ENCODE peak calls at places on chromosomes 4 and X, in seven cellular contexts. A is GM10248, J is bronchial epithelial cell, U is esophagus squamous epithelium, G is psoas muscle, H is transverse colon, P is MCF 10A. C is an unnamed sample.

GRCh38 chr4:6887591-6888371 is 21.8 kb upstream of the TBC1D14 start:
- DNase-seq in A (peak; percentile 25), J (no peak), U (no peak), G (peak; percentile 73), H (peak; percentile 9), P (no peak), C (no peak)

GRCh38 chrX:78075787-78076389 is 28.2 kb upstream of the PGK1 start:
- DNase-seq in A (no peak), J (peak; percentile 52), U (no peak), G (no peak), H (no peak), P (peak; percentile 3), C (no peak)

GRCh38 chr4:2393353-2394270 is 24.8 kb downstream of the ZFYVE28 start:
- DNase-seq in A (peak; percentile 60), J (peak; percentile 11), U (no peak), G (peak; percentile 48), H (peak; percentile 32), P (no peak), C (no peak)

GRCh38 chr4:13539047-13539720 is 5.1 kb downstream of the NKX3-2 start:
- DNase-seq in A (peak; percentile 18), J (no peak), U (no peak), G (no peak), H (no peak), P (no peak), C (no peak)

GRCh38 chrX:39736219-39737211 is 361.2 kb downstream of the BCOR start:
- DNase-seq in A (no peak), J (peak; percentile 53), U (no peak), G (peak; percentile 92), H (peak; percentile 53), P (peak; percentile 93), C (no peak)

GRCh38 chrX:2689773-2690666 is 1.1 kb upstream of the CD99 start:
- DNase-seq in A (peak; percentile 34), J (no peak), U (no peak), G (no peak), H (peak; percentile 81), P (no peak), C (no peak)

GRCh38 chr4:108337923-108338322 is 169.2 kb upstream of the LEF1 start:
- DNase-seq in A (no peak), J (no peak), U (no peak), G (no peak), H (no peak), P (peak; percentile 5), C (no peak)

GRCh38 chr4:53908661-53909078 is 155.7 kb downstream of the CHIC2 start:
- DNase-seq in A (peak; percentile 35), J (peak; percentile 90), U (no peak), G (no peak), H (peak; percentile 15), P (peak; percentile 78), C (peak; percentile 87)

GRCh38 chr4:142353149-142353738 is 492.9 kb downstream of the INPP4B start:
- DNase-seq in A (no peak), J (peak; percentile 67), U (no peak), G (no peak), H (no peak), P (peak; percentile 68), C (peak; percentile 38)

GRCh38 chrX:108443065-108443464 is 3.4 kb downstream of the COL4A5 start:
- DNase-seq in A (no peak), J (no peak), U (no peak), G (no peak), H (no peak), P (no peak), C (no peak)

GRCh38 chr4:55722132-55722531 is 86.0 kb upstream of the NMU start:
- DNase-seq in A (no peak), J (no peak), U (no peak), G (no peak), H (no peak), P (no peak), C (no peak)

GRCh38 chr4:12486995-12487394 is 997.1 kb downstream of the RAB28 start:
- DNase-seq in A (no peak), J (no peak), U (no peak), G (no peak), H (no peak), P (peak; percentile 48), C (no peak)

GRCh38 chr4:16931906-16932305 is 33.5 kb upstream of the LDB2 start:
- DNase-seq in A (no peak), J (no peak), U (no peak), G (no peak), H (no peak), P (no peak), C (peak; percentile 20)

GRCh38 chr4:98945297-98945850 is 16.4 kb upstream of the EIF4E start:
- DNase-seq in A (no peak), J (peak; percentile 62), U (no peak), G (no peak), H (no peak), P (no peak), C (no peak)

GRCh38 chr4:136864580-136865185 is 667.6 kb downstream of the PCDH18 start:
- DNase-seq in A (peak; percentile 23), J (peak; percentile 50), U (no peak), G (no peak), H (peak; percentile 8), P (peak; percentile 85), C (peak; percentile 58)

GRCh38 chrX:46770006-46770816 is 11.3 kb upstream of the SLC9A7 start:
- DNase-seq in A (no peak), J (peak; percentile 30), U (no peak), G (no peak), H (no peak), P (peak; percentile 11), C (no peak)

GRCh38 chrX:16671005-16671404 is 21.0 kb downstream of the S100G start:
- DNase-seq in A (peak; percentile 35), J (peak; percentile 23), U (no peak), G (no peak), H (no peak), P (peak; percentile 57), C (no peak)

GRCh38 chrX:154355776-154356140 is 18.7 kb downstream of the FLNA start:
- DNase-seq in A (no peak), J (no peak), U (no peak), G (no peak), H (no peak), P (no peak), C (no peak)

GRCh38 chr4:66575024-66575696 is 904.9 kb upstream of the EPHA5 start:
- DNase-seq in A (no peak), J (peak; percentile 73), U (no peak), G (no peak), H (no peak), P (peak; percentile 96), C (no peak)

GRCh38 chrX:55099162-55099561 is 10.3 kb downstream of the PAGE2 start:
- DNase-seq in A (no peak), J (no peak), U (no peak), G (no peak), H (no peak), P (no peak), C (no peak)

GRCh38 chr4:39932776-39933402 is 44.8 kb downstream of the PDS5A start:
- DNase-seq in A (peak; percentile 26), J (no peak), U (no peak), G (no peak), H (no peak), P (no peak), C (no peak)

GRCh38 chrX:40108084-40108958 is 10.6 kb upstream of the BCOR start:
- DNase-seq in A (no peak), J (no peak), U (no peak), G (peak; percentile 75), H (peak; percentile 62), P (no peak), C (no peak)

GRCh38 chrX:42094208-42094607 is 170.9 kb upstream of the CASK start:
- DNase-seq in A (no peak), J (peak; percentile 25), U (no peak), G (no peak), H (no peak), P (no peak), C (no peak)

GRCh38 chrX:153802513-153803045 is 8.1 kb downstream of the SSR4 start:
- DNase-seq in A (no peak), J (no peak), U (no peak), G (no peak), H (no peak), P (no peak), C (no peak)

GRCh38 chr4:153013202-153013988 is 77.3 kb downstream of the FHDC1 start:
- DNase-seq in A (no peak), J (no peak), U (no peak), G (no peak), H (no peak), P (no peak), C (no peak)

GRCh38 chr4:22488136-22488535 is 27.7 kb downstream of the ADGRA3 start:
- DNase-seq in A (no peak), J (no peak), U (no peak), G (no peak), H (no peak), P (no peak), C (no peak)

GRCh38 chr4:152408514-152409327 is 127.2 kb downstream of the FBXW7 start:
- DNase-seq in A (peak; percentile 23), J (peak; percentile 63), U (no peak), G (no peak), H (no peak), P (peak; percentile 60), C (no peak)

GRCh38 chr4:106522839-106523238 is 154.3 kb upstream of the GIMD1 start:
- DNase-seq in A (no peak), J (peak; percentile 5), U (no peak), G (no peak), H (no peak), P (peak; percentile 4), C (no peak)
- TF ChIP-seq CTCF in A (no peak), J (no peak), U (no peak), G (no peak), H (no peak), P (no peak), C (no peak)

GRCh38 chr4:110344165-110344564 is 131.8 kb upstream of the ENPEP start:
- DNase-seq in A (no peak), J (no peak), U (no peak), G (no peak), H (peak; percentile 16), P (peak; percentile 22), C (no peak)
- TF ChIP-seq CTCF in A (peak; percentile 10), J (no peak), U (peak; percentile 24), G (peak; percentile 25), H (peak; percentile 73), P (peak; percentile 18), C (peak; percentile 26)

GRCh38 chr4:185471235-185472062 is at the start of gene CCDC110:
- DNase-seq in A (peak; percentile 100), J (peak; percentile 65), U (peak; percentile 82), G (peak; percentile 97), H (peak; percentile 98), P (peak; percentile 92), C (peak; percentile 95)
- TF ChIP-seq CTCF in A (peak; percentile 81), J (peak; percentile 46), U (peak; percentile 75), G (peak; percentile 74), H (peak; percentile 80), P (peak; percentile 66), C (peak; percentile 53)

GRCh38 chrX:48539345-48540014 is at the start of gene TBC1D25:
- DNase-seq in A (peak; percentile 90), J (peak; percentile 94), U (peak; percentile 83), G (peak; percentile 98), H (peak; percentile 98), P (peak; percentile 96), C (peak; percentile 90)
- TF ChIP-seq CTCF in A (peak; percentile 34), J (peak; percentile 54), U (peak; percentile 45), G (peak; percentile 29), H (peak; percentile 61), P (peak; percentile 42), C (peak; percentile 37)